ENCODE peak calls at places on chromosomes 4 and X, in six cellular contexts. D, M, W, Z, F and I are unnamed samples.

GRCh38 chrX:3377560-3377959 is 31.1 kb upstream of the MXRA5 start:
- DNase-seq in M (no peak), F (no peak), W (no peak), D (no peak), Z (no peak), I (no peak)

GRCh38 chrX:70454441-70455365 is 10.1 kb downstream of the DLG3 start:
- DNase-seq in M (peak; percentile 70), Z (peak; percentile 91), W (peak; percentile 68), D (no peak), F (peak; percentile 40), I (peak; percentile 88)

GRCh38 chr4:20778896-20779295 is 78.6 kb downstream of the PACRGL start:
- DNase-seq in W (no peak), M (no peak), F (no peak), D (no peak), Z (no peak), I (no peak)

GRCh38 chr4:98603683-98604573 is 54.5 kb downstream of the TSPAN5 start:
- DNase-seq in F (no peak), M (no peak), W (no peak), D (no peak), Z (no peak), I (no peak)

GRCh38 chr4:102883278-102883677 is 14.5 kb downstream of the CISD2 start:
- DNase-seq in D (no peak), Z (no peak), W (no peak), F (no peak), M (no peak), I (no peak)

GRCh38 chr4:8439914-8440490 is 521 bp downstream of the ACOX3 start:
- DNase-seq in M (peak; percentile 59), W (no peak), D (no peak), F (no peak), Z (peak; percentile 26), I (no peak)

GRCh38 chrX:70445197-70445656 is 592 bp downstream of the DLG3 start:
- DNase-seq in F (no peak), Z (no peak), M (no peak), D (no peak), W (no peak), I (no peak)

GRCh38 chr4:135124196-135124595 is 922.6 kb upstream of the PABPC4L start:
- DNase-seq in Z (no peak), D (no peak), F (no peak), W (no peak), M (no peak), I (no peak)

GRCh38 chr4:182142146-182143085 is 100.8 kb upstream of the TENM3 start:
- DNase-seq in Z (no peak), F (no peak), M (no peak), W (no peak), D (no peak), I (no peak)

GRCh38 chr4:183504930-183505555 is at the start of gene ING2:
- DNase-seq in M (no peak), Z (no peak), F (no peak), D (no peak), W (no peak), I (no peak)

GRCh38 chr4:125486354-125486753 is 171.6 kb downstream of the FAT4 start:
- DNase-seq in F (no peak), Z (no peak), D (no peak), M (no peak), W (no peak), I (no peak)

GRCh38 chr4:15396157-15396800 is 31.6 kb upstream of the C1QTNF7 start:
- DNase-seq in D (no peak), F (peak; percentile 25), W (peak; percentile 35), Z (peak; percentile 44), M (no peak), I (peak; percentile 32)

GRCh38 chrX:149467920-149468319 is 37.2 kb downstream of the IDS start:
- DNase-seq in D (no peak), M (no peak), F (no peak), Z (no peak), W (no peak), I (no peak)

GRCh38 chr4:148315049-148315448 is 127.2 kb downstream of the NR3C2 start:
- DNase-seq in Z (no peak), M (no peak), W (no peak), D (no peak), F (no peak), I (no peak)

GRCh38 chr4:184294734-184295133 is 77.1 kb upstream of the ENPP6 start:
- DNase-seq in W (no peak), M (no peak), D (no peak), F (no peak), Z (no peak), I (no peak)

GRCh38 chr4:142434519-142435224 is 411.4 kb downstream of the INPP4B start:
- DNase-seq in D (no peak), M (no peak), W (peak; percentile 12), F (no peak), Z (no peak), I (no peak)